ENCODE peak calls at places on chromosomes 2 and 18, in six cellular contexts. Y is stimulated activated CD4-positive, alpha-beta T cell treated with anti-CD3 and anti-CD28 coated beads, Interleukin-12 subunit alpha, Interleukin-12 subunit beta, amount 100 ng/mL, for 48 hours; U is activated CD8-positive, alpha-beta memory T cell treated with anti-CD3 and anti-CD28 coated beads, Interleukin-2, amount 50 U/mL, for 48 hours; M is neural progenitor cell; F is HEK293T; C is GM23248. Q is an unnamed sample.

GRCh38 chr2:75010571-75010970 is 52.1 kb downstream of the POLE4 start:
- DNase-seq in C (no peak), M (no peak), F (no peak), U (no peak), Y (no peak), Q (no peak)

GRCh38 chr18:58637197-58637596 is 8.3 kb upstream of the ALPK2 start:
- DNase-seq in M (no peak), Y (no peak), U (no peak), C (no peak), F (no peak), Q (no peak)

GRCh38 chr18:3486514-3486913 is 36.5 kb downstream of the TGIF1 start:
- DNase-seq in Y (no peak), C (no peak), F (no peak), U (no peak), M (no peak), Q (no peak)

GRCh38 chr18:78423776-78424175 is 555.8 kb upstream of the SALL3 start:
- DNase-seq in Y (no peak), C (no peak), F (no peak), U (no peak), M (no peak), Q (no peak)

GRCh38 chr2:11658623-11659475 is 11.1 kb downstream of the NTSR2 start:
- DNase-seq in M (no peak), F (no peak), U (no peak), Y (no peak), C (no peak), Q (no peak)

GRCh38 chr2:126792993-126793392 is 105.7 kb upstream of the TEX51 start:
- DNase-seq in U (peak; percentile 8), M (no peak), F (no peak), C (no peak), Y (no peak), Q (no peak)

GRCh38 chr2:84022810-84023431 is 436.2 kb downstream of the SUCLG1 start:
- DNase-seq in M (peak; percentile 77), F (peak; percentile 37), C (peak; percentile 53), Y (peak; percentile 32), U (no peak), Q (peak; percentile 60)

GRCh38 chr2:164456599-164456998 is 164.7 kb downstream of the GRB14 start:
- DNase-seq in U (no peak), C (no peak), M (no peak), Y (no peak), F (peak; percentile 22), Q (no peak)

GRCh38 chr2:55856936-55857335 is 66.6 kb downstream of the EFEMP1 start:
- DNase-seq in F (no peak), M (no peak), Y (no peak), C (peak; percentile 43), U (no peak), Q (peak; percentile 59)

GRCh38 chr2:216690451-216691209 is 4.7 kb downstream of the IGFBP5 start:
- DNase-seq in C (peak; percentile 63), U (no peak), Y (no peak), F (no peak), M (peak; percentile 83), Q (peak; percentile 66)

GRCh38 chr18:12317664-12318333 is 9.8 kb downstream of the TUBB6 start:
- DNase-seq in F (no peak), M (no peak), C (peak; percentile 84), U (no peak), Y (no peak), Q (peak; percentile 85)

GRCh38 chr2:139835101-139835500 is 1054.9 kb upstream of the NXPH2 start:
- DNase-seq in F (no peak), C (no peak), U (no peak), Y (no peak), M (no peak), Q (no peak)

GRCh38 chr18:79059456-79059855 is 9.7 kb upstream of the ATP9B start:
- DNase-seq in Y (no peak), F (no peak), U (no peak), C (no peak), M (no peak), Q (no peak)

GRCh38 chr2:29254-29653 is 17.1 kb downstream of the FAM110C start:
- DNase-seq in M (no peak), C (no peak), Y (no peak), F (no peak), U (no peak), Q (no peak)

GRCh38 chr18:13914756-13915155 is 580 bp downstream of the MC2R start:
- DNase-seq in M (no peak), F (no peak), Y (no peak), U (no peak), C (no peak), Q (no peak)

GRCh38 chr2:23691106-23691470 is 235.8 kb downstream of the ATAD2B start:
- DNase-seq in U (no peak), M (no peak), C (no peak), Y (no peak), F (no peak), Q (no peak)

Q was measured in IMR-90.